ENCODE peak calls at places on chromosomes 5 and 9, in five cellular contexts. V is heart right ventricle, Z is IMR-90, B is sigmoid colon, K is cardiac muscle cell. R is an unnamed sample. For H3K27me3 and H3K4me1, the result is how much of the 10 kb centered on the place peaks cover.

GRCh38 chr9:84283895-84284294 is 56.7 kb downstream of the SLC28A3 start:
- DNase-seq in V (no peak), Z (no peak), B (no peak), K (no peak), R (no peak)

GRCh38 chr5:103224118-103224893 is 34.3 kb upstream of the MACIR start:
- DNase-seq in V (peak), Z (peak), B (no peak), K (peak), R (peak)

GRCh38 chr5:87411586-87412416 is 929 bp downstream of the CCNH start:
- DNase-seq in V (peak), Z (peak), B (peak), K (no peak), R (peak)

GRCh38 chr9:127181315-127181580 is 58.8 kb upstream of the ANGPTL2 start:
- DNase-seq in V (no peak), Z (no peak), B (peak), K (no peak), R (no peak)

GRCh38 chr5:638501-639252 is 26.5 kb downstream of the CEP72 start:
- DNase-seq in V (no peak), Z (no peak), B (no peak), K (no peak), R (no peak)

GRCh38 chr9:31808770-31809169 is 575.7 kb upstream of the ACO1 start:
- DNase-seq in V (no peak), Z (no peak), B (no peak), K (no peak), R (no peak)

GRCh38 chr5:81751836-81752643 is 1.1 kb upstream of the SSBP2 start:
- DNase-seq in V (peak), Z (no peak), B (peak), K (peak), R (no peak)

GRCh38 chr9:75907329-75907728 is 16.9 kb downstream of the PCSK5 start:
- DNase-seq in V (no peak), Z (peak), B (no peak), K (no peak), R (no peak)

GRCh38 chr9:126719677-126720435 is 85.0 kb upstream of the ZBTB43 start:
- DNase-seq in V (peak), Z (peak), B (peak), K (peak), R (peak)

GRCh38 chr9:123327697-123328100 is 28.3 kb upstream of the CRB2 start:
- DNase-seq in V (no peak), Z (no peak), B (no peak), K (no peak), R (no peak)

GRCh38 chr9:135474915-135475314 is 4.7 kb upstream of the PPP1R26 start:
- DNase-seq in V (no peak), Z (no peak), B (no peak), K (peak), R (no peak)

GRCh38 chr5:157977957-157978505 is 119.1 kb upstream of the CLINT1 start:
- DNase-seq in V (peak), Z (no peak), B (no peak), K (no peak), R (no peak)

GRCh38 chr9:90000925-90001324 is 396.1 kb downstream of the GADD45G start:
- DNase-seq in V (no peak), Z (no peak), B (no peak), K (peak), R (no peak)

GRCh38 chr9:31321686-31322085 is 1062.8 kb upstream of the ACO1 start:
- DNase-seq in V (no peak), Z (no peak), B (no peak), K (no peak), R (no peak)

GRCh38 chr5:149567226-149567625 is 14.1 kb upstream of the ARHGEF37 start:
- DNase-seq in V (no peak), Z (no peak), B (no peak), K (no peak), R (no peak)

GRCh38 chr5:181188700-181189362 is 16.2 kb downstream of the TRIM7 start:
- DNase-seq in V (peak), Z (peak), B (peak), K (peak), R (peak)

GRCh38 chr5:2703041-2703440 is 48.4 kb downstream of the IRX2 start:
- DNase-seq in V (no peak), Z (no peak), B (peak), K (no peak), R (no peak)

GRCh38 chr5:82664711-82665110 is 386.6 kb upstream of the RPS23 start:
- DNase-seq in V (no peak), Z (no peak), B (no peak), K (no peak), R (no peak)

GRCh38 chr5:92641031-92641962 is 939.7 kb downstream of the NR2F1-AS1 start:
- DNase-seq in V (peak), Z (peak), B (no peak), K (peak), R (no peak)

GRCh38 chr5:89729623-89730390 is 679.7 kb downstream of the CETN3 start:
- DNase-seq in V (no peak), Z (no peak), B (no peak), K (no peak), R (no peak)

GRCh38 chr5:528625-529511 is 4.6 kb upstream of the SLC9A3 start:
- DNase-seq in V (no peak), Z (no peak), B (no peak), K (no peak), R (no peak)

GRCh38 chr9:98575379-98576346 is 133.1 kb downstream of the GABBR2 start:
- DNase-seq in V (no peak), Z (peak), B (no peak), K (no peak), R (no peak)

GRCh38 chr5:62829241-62829986 is 250.8 kb downstream of the LRRC70 start:
- DNase-seq in V (no peak), Z (no peak), B (no peak), K (no peak), R (no peak)

GRCh38 chr9:129121483-129121882 is 10.3 kb downstream of the PTPA start:
- DNase-seq in V (no peak), Z (peak), B (no peak), K (no peak), R (no peak)

GRCh38 chr5:107155667-107156066 is 515.1 kb downstream of the EFNA5 start:
- DNase-seq in V (no peak), Z (no peak), B (no peak), K (peak), R (no peak)

GRCh38 chr5:36300927-36301540 is 668 bp downstream of the RANBP3L start:
- DNase-seq in V (no peak), Z (peak), B (no peak), K (no peak), R (no peak)

GRCh38 chr5:87390075-87390474 is 22.7 kb downstream of the CCNH start:
- DNase-seq in V (no peak), Z (no peak), B (no peak), K (no peak), R (no peak)

GRCh38 chr5:132294728-132295504 is 722 bp downstream of the SLC22A4 start:
- DNase-seq in V (peak), Z (peak), B (peak), K (peak), R (peak)

GRCh38 chr5:90136952-90137528 is 272.5 kb downstream of the CETN3 start:
- DNase-seq in V (no peak), Z (no peak), B (no peak), K (no peak), R (no peak)

GRCh38 chr9:100106616-100107015 is 7.6 kb downstream of the INVS start:
- DNase-seq in V (no peak), Z (no peak), B (no peak), K (no peak), R (no peak)

GRCh38 chr9:124660341-124660801 is 110.7 kb downstream of the NR6A1 start:
- DNase-seq in V (no peak), Z (peak), B (no peak), K (peak), R (no peak)

GRCh38 chr9:124662561-124662960 is 108.5 kb downstream of the NR6A1 start:
- DNase-seq in V (no peak), Z (no peak), B (no peak), K (no peak), R (no peak)

GRCh38 chr9:124657526-124657925 is 113.6 kb downstream of the NR6A1 start:
- DNase-seq in V (no peak), Z (no peak), B (no peak), K (no peak), R (no peak)

GRCh38 chr9:124661184-124661755 is 109.8 kb downstream of the NR6A1 start:
- DNase-seq in V (no peak), Z (peak), B (no peak), K (peak), R (no peak)

DNA sequence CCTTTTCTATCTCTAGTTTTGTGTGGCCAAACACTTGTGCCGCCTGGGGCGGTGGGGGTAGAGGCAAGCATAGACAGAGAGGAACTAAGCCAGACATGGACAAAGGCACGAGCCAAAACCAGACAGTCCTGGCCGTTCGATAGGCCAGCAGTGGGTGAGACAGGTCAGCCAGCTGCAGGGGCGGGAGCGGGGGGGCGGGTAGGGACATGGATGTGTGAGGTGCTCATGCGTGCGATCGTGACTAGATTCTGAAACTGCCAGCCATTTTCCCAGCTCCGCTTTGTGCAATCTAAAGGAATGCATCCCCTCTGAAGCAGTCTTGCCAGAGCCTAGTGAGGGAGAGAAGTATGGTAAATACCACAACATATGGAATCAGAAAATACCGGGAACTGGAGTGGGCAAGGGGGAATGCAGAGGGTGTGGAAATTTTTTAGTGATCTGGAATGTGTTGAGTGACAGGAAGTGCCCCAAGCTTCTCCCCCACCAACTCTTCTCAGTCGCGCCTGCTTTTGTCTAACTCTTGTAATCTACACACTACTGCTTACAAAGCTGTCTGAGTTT is 111.9 kb downstream of the NR6A1 start:
- DNase-seq in V (peak), Z (peak), B (peak), K (peak), R (no peak)
- H3K4me3 ChIP-seq in V (peak), Z (peak), B (peak), K (peak), R (peak)

DNA sequence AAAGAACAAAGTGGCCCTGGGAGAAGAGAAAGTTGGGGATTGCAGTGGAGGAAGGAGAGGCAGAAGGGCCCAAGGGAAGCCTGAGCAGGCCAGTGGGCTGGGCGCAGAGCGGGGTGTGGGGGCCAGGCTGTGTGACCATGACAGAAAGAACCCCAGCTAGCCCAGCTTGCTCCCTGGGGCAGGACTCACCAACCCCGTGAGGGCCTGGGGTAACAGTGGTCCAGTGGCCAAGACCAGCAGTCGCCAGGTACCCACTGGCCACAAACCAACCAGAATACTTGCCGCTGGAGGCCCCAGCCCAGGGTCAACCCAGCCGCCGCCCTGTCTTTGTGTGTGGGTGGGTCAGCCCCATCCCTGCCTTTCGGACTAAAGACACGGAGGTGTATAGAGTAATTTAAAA is 146.5 kb downstream of the CACNA1B start:
- DNase-seq in V (no peak), Z (no peak), B (peak), K (no peak), R (no peak)
- H3K27me3 ChIP-seq in V (under half), Z (under half), B (under half), K (under half), R (under half)

GRCh38 chr9:78014776-78015175 is 16.8 kb downstream of the GNAQ start:
- DNase-seq in V (no peak), Z (peak), B (no peak), K (no peak), R (no peak)

GRCh38 chr9:78011037-78011436 is 20.6 kb downstream of the GNAQ start:
- DNase-seq in V (no peak), Z (no peak), B (no peak), K (no peak), R (no peak)

GRCh38 chr9:78017294-78017693 is 14.3 kb downstream of the GNAQ start:
- DNase-seq in V (no peak), Z (no peak), B (no peak), K (no peak), R (no peak)

GRCh38 chr9:78013924-78014323 is 17.7 kb downstream of the GNAQ start:
- DNase-seq in V (no peak), Z (no peak), B (no peak), K (no peak), R (no peak)

DNA sequence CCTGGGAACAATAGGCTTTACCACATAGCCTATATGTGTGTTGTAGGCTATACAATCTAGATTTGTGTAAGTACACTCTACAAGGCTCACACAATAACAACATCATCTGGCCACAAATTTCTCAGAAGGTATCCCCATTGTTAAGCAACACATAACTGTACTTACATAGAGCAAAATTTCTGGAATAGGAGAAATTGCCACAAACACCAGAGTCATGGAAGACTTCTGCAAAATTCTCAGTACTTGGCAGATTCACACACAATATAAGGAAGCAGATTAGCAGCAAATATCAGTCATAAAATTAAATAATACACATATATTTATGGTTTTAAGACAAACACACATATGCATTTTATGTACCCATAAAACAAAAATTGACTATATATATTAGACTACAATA is 16.4 kb downstream of the GNAQ start:
- DNase-seq in V (no peak), Z (no peak), B (no peak), K (no peak), R (no peak)
- H3K4me1 ChIP-seq in V (under half), Z (under half), B (half or more), K (under half), R (under half)

DNA sequence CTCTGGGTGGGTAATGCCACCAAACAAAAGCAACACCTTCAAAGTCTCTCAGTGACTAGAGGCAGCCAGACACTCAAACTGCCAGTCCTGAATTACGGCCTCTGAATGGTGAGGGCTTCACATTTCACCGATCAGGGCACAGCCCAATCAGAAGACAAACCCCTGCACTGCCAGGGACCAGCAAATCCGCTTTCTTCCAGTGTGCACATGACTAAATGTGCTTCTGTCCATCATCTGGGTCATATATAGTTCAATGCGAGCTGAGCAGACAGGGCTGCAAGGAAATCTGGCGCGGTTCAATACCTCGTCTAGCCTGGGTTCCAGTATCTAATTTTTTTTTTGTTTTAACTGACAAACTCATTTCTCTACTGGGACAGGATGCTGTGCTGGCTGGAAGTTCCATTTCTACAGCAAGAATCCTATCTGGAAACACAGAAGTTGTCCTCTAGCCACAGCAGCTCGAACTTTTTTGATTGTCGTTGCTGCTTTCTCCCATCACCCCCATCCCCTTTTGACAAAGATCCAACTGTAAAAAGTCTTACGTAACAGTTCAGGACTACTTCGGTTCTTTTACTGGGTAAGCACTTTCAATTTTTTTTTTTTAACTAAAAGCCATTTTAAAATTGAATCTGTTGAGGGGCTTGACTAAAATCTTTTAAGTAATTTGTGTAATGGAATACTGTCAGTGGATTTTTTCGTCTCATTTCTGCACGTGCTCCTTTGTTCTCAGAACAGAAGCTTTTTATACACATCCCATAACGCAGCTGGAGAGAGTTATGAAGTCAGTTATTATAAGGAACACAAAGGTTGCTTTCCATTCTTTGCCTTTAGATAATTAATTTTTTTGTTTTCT is 112.7 kb downstream of the NR6A1 start:
- DNase-seq in V (peak), Z (peak), B (peak), K (peak), R (no peak)
- H3K4me3 ChIP-seq in V (peak), Z (peak), B (peak), K (peak), R (peak)

GRCh38 chr9:130935660-130936271 is 3.3 kb downstream of the FIBCD1 start:
- DNase-seq in V (no peak), Z (peak), B (no peak), K (no peak), R (no peak)

GRCh38 chr9:130933114-130934046 is 5.7 kb downstream of the FIBCD1 start:
- DNase-seq in V (no peak), Z (peak), B (no peak), K (no peak), R (no peak)

GRCh38 chr9:130934246-130934645 is 4.8 kb downstream of the FIBCD1 start:
- DNase-seq in V (no peak), Z (no peak), B (no peak), K (no peak), R (no peak)

GRCh38 chr9:130936285-130937117 is 2.5 kb downstream of the FIBCD1 start:
- DNase-seq in V (no peak), Z (peak), B (no peak), K (peak), R (no peak)

DNA sequence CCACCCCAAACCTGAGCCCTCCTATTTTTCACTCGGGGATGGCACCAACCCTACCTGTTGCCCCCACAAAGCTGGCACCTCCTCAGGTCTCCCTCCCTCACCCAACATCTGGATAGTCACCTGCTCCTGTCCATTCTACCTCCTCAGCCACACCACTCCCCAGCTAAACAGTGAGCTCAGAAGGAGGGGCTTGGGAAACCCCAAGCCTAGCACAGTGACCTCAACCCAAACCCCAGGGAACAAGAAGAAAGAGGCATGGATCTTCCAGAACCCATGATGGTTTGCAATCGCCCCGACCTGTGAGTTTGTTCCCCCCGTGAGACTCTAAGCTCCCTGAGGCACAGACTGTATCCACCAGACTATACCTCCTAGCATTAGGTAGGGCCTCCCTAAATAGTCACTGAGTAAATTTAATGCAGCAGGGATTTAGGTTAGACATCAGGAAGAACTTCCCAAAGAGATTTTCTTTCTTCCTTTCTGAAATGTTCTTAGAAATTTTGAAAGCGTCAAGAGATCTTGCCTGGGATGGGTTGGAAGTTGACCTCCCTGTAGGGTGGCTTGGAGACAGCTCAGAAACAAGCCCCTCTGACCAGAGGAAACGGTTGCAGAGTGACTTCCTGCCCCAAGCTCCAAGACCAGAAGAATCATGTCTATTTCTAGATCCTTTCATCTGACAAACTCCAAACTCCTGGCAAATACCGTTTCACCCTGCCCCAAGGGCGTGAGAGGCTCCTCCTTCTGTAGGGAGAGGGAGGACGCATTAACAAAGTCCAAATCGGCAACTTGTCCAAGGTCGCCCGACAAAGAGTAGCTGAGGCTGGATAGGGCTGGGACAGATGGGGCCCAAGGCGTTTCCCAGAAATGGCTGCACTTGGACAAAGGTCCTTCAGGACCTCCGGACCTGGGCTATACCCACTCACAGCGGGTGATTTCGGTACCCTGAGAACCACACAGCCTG is 4.1 kb downstream of the FIBCD1 start:
- DNase-seq in V (no peak), Z (no peak), B (no peak), K (no peak), R (no peak)
- H3K27me3 ChIP-seq in V (under half), Z (under half), B (under half), K (under half), R (under half)

DNA sequence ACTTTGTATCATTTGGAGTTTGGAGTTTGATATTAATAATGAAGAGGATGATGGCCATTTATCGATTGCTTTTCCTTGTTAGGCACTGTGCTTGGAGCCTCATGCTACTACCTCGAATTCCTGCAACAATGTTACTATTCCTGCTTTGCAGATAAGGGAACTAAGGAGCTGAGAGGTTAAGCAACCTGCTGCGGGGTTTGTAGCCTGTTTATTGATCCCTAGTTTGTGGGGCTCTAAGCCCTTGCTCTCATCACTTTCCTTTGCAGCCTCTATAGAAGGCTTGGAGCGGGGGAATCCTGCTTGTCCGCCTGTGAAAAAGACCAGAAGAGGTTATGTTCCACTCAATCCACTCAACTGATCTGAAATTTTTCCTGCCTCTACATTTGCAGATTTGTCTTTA is 15.8 kb downstream of the ARHGEF28 start:
- DNase-seq in V (no peak), Z (no peak), B (no peak), K (peak), R (no peak)
- H3K4me1 ChIP-seq in V (under half), Z (under half), B (under half), K (under half), R (under half)

R was measured in naive thymus-derived CD4-positive, alpha-beta T cell.